ENCODE peak calls at places on chromosome 3, in four cellular contexts. W, V, M and T are unnamed samples.

GRCh38 chr3:17188378-17188777 is 303.6 kb downstream of the PLCL2 start:
- DNase-seq in W (no peak), V (no peak), M (no peak), T (no peak)

GRCh38 chr3:15476378-15476777 is 45.1 kb downstream of the COLQ start:
- DNase-seq in W (no peak), V (no peak), M (no peak), T (no peak)

GRCh38 chr3:47890832-47891620 is 88.1 kb downstream of the DHX30 start:
- DNase-seq in W (no peak), V (no peak), M (no peak), T (no peak)

GRCh38 chr3:78846688-78847087 is 921.1 kb downstream of the ROBO1 start:
- DNase-seq in W (no peak), V (no peak), M (no peak), T (no peak)

GRCh38 chr3:115986555-115987207 is 363.4 kb downstream of the GAP43 start:
- DNase-seq in W (no peak), V (no peak), M (no peak), T (no peak)

GRCh38 chr3:195708626-195709481 is 11.9 kb upstream of the MUC20 start:
- DNase-seq in W (no peak), V (no peak), M (no peak), T (no peak)

GRCh38 chr3:181025204-181025603 is 35.7 kb upstream of the DNAJC19 start:
- DNase-seq in W (no peak), V (no peak), M (no peak), T (no peak)

GRCh38 chr3:50249459-50249858 is 13.5 kb downstream of the GNAI2 start:
- DNase-seq in W (no peak), V (no peak), M (no peak), T (no peak)